ENCODE peak calls at places on chromosome 5, in five cellular contexts. One of them, this sample, is unnamed.
A peak's percentile ranks its signal among the peaks of the same experiment; 100 is the strongest.

GRCh38 chr5:78601622-78602314 is 46.8 kb downstream of the LHFPL2 start:
- DNase-seq in foreskin fibroblast: no peak
- DNase-seq in pons: no peak
- DNase-seq in activated T-cell treated with anti-CD3 and anti-CD28 coated beads for 1 hour: no peak
- DNase-seq in GM23248: peak; percentile 40
- DNase-seq in this sample: no peak

GRCh38 chr5:34053133-34053532 is 10.1 kb upstream of the C1QTNF3 start:
- DNase-seq in foreskin fibroblast: peak; percentile 78
- DNase-seq in pons: no peak
- DNase-seq in activated T-cell treated with anti-CD3 and anti-CD28 coated beads for 1 hour: no peak
- DNase-seq in GM23248: peak; percentile 96
- DNase-seq in this sample: no peak

GRCh38 chr5:82092-82491 is 9.9 kb upstream of the PLEKHG4B start:
- DNase-seq in foreskin fibroblast: no peak
- DNase-seq in pons: no peak
- DNase-seq in activated T-cell treated with anti-CD3 and anti-CD28 coated beads for 1 hour: no peak
- DNase-seq in GM23248: no peak
- DNase-seq in this sample: no peak

GRCh38 chr5:78500028-78500427 is 139.6 kb downstream of the SCAMP1 start:
- DNase-seq in foreskin fibroblast: peak; percentile 52
- DNase-seq in pons: no peak
- DNase-seq in activated T-cell treated with anti-CD3 and anti-CD28 coated beads for 1 hour: no peak
- DNase-seq in GM23248: peak; percentile 32
- DNase-seq in this sample: no peak

GRCh38 chr5:151383011-151383410 is 35.7 kb upstream of the SLC36A2 start:
- DNase-seq in foreskin fibroblast: no peak
- DNase-seq in pons: no peak
- DNase-seq in activated T-cell treated with anti-CD3 and anti-CD28 coated beads for 1 hour: no peak
- DNase-seq in GM23248: no peak
- DNase-seq in this sample: no peak

GRCh38 chr5:156991714-156992113 is 28.7 kb upstream of the TIMD4 start:
- DNase-seq in foreskin fibroblast: no peak
- DNase-seq in pons: peak; percentile 6
- DNase-seq in activated T-cell treated with anti-CD3 and anti-CD28 coated beads for 1 hour: peak; percentile 0
- DNase-seq in GM23248: no peak
- DNase-seq in this sample: no peak

GRCh38 chr5:113017891-113018635 is 41.5 kb downstream of the DCP2 start:
- DNase-seq in foreskin fibroblast: no peak
- DNase-seq in pons: no peak
- DNase-seq in activated T-cell treated with anti-CD3 and anti-CD28 coated beads for 1 hour: no peak
- DNase-seq in GM23248: no peak
- DNase-seq in this sample: no peak

GRCh38 chr5:176653401-176653800 is 6.1 kb downstream of the TSPAN17 start:
- DNase-seq in foreskin fibroblast: peak; percentile 55
- DNase-seq in pons: no peak
- DNase-seq in activated T-cell treated with anti-CD3 and anti-CD28 coated beads for 1 hour: no peak
- DNase-seq in GM23248: peak; percentile 73
- DNase-seq in this sample: no peak

GRCh38 chr5:5165541-5166002 is 25.4 kb downstream of the ADAMTS16 start:
- DNase-seq in foreskin fibroblast: no peak
- DNase-seq in pons: no peak
- DNase-seq in activated T-cell treated with anti-CD3 and anti-CD28 coated beads for 1 hour: no peak
- DNase-seq in GM23248: peak; percentile 82
- DNase-seq in this sample: no peak

GRCh38 chr5:38672059-38672791 is 115.8 kb upstream of the LIFR start:
- DNase-seq in foreskin fibroblast: peak; percentile 12
- DNase-seq in pons: no peak
- DNase-seq in activated T-cell treated with anti-CD3 and anti-CD28 coated beads for 1 hour: no peak
- DNase-seq in GM23248: peak; percentile 21
- DNase-seq in this sample: no peak

GRCh38 chr5:33260098-33260497 is 180.7 kb upstream of the TARS1 start:
- DNase-seq in foreskin fibroblast: no peak
- DNase-seq in pons: no peak
- DNase-seq in activated T-cell treated with anti-CD3 and anti-CD28 coated beads for 1 hour: no peak
- DNase-seq in GM23248: peak; percentile 70
- DNase-seq in this sample: no peak

GRCh38 chr5:139004374-139005307 is 129.5 kb upstream of the LRRTM2 start:
- DNase-seq in foreskin fibroblast: no peak
- DNase-seq in pons: no peak
- DNase-seq in activated T-cell treated with anti-CD3 and anti-CD28 coated beads for 1 hour: no peak
- DNase-seq in GM23248: no peak
- DNase-seq in this sample: no peak

GRCh38 chr5:66828046-66828550 is 231.9 kb downstream of the MAST4 start:
- DNase-seq in foreskin fibroblast: no peak
- DNase-seq in pons: no peak
- DNase-seq in activated T-cell treated with anti-CD3 and anti-CD28 coated beads for 1 hour: no peak
- DNase-seq in GM23248: no peak
- DNase-seq in this sample: no peak

GRCh38 chr5:151178372-151178771 is 20.8 kb upstream of the ANXA6 start:
- DNase-seq in foreskin fibroblast: no peak
- DNase-seq in pons: no peak
- DNase-seq in activated T-cell treated with anti-CD3 and anti-CD28 coated beads for 1 hour: no peak
- DNase-seq in GM23248: no peak
- DNase-seq in this sample: no peak

GRCh38 chr5:91438871-91439270 is 55.8 kb upstream of the ARRDC3 start:
- DNase-seq in foreskin fibroblast: no peak
- DNase-seq in pons: no peak
- DNase-seq in activated T-cell treated with anti-CD3 and anti-CD28 coated beads for 1 hour: no peak
- DNase-seq in GM23248: no peak
- DNase-seq in this sample: peak; percentile 35

GRCh38 chr5:73346878-73347408 is 101.6 kb downstream of the FOXD1 start:
- DNase-seq in foreskin fibroblast: no peak
- DNase-seq in pons: no peak
- DNase-seq in activated T-cell treated with anti-CD3 and anti-CD28 coated beads for 1 hour: no peak
- DNase-seq in GM23248: no peak
- DNase-seq in this sample: no peak

GRCh38 chr5:32642276-32643002 is 57.1 kb downstream of the SUB1 start:
- DNase-seq in foreskin fibroblast: no peak
- DNase-seq in pons: no peak
- DNase-seq in activated T-cell treated with anti-CD3 and anti-CD28 coated beads for 1 hour: no peak
- DNase-seq in GM23248: peak; percentile 42
- DNase-seq in this sample: no peak

GRCh38 chr5:122183098-122183794 is 53.9 kb downstream of the ZNF474 start:
- DNase-seq in foreskin fibroblast: no peak
- DNase-seq in pons: peak; percentile 92
- DNase-seq in activated T-cell treated with anti-CD3 and anti-CD28 coated beads for 1 hour: no peak
- DNase-seq in GM23248: peak; percentile 92
- DNase-seq in this sample: peak; percentile 90

GRCh38 chr5:142685418-142686209 is at the start of gene FGF1:
- DNase-seq in foreskin fibroblast: peak; percentile 28
- DNase-seq in pons: peak; percentile 75
- DNase-seq in activated T-cell treated with anti-CD3 and anti-CD28 coated beads for 1 hour: no peak
- DNase-seq in GM23248: no peak
- DNase-seq in this sample: no peak

GRCh38 chr5:159097461-159098284 is 2.0 kb downstream of the EBF1 start:
- DNase-seq in foreskin fibroblast: peak; percentile 44
- DNase-seq in pons: no peak
- DNase-seq in activated T-cell treated with anti-CD3 and anti-CD28 coated beads for 1 hour: no peak
- DNase-seq in GM23248: peak; percentile 75
- DNase-seq in this sample: no peak

GRCh38 chr5:90557391-90557790 is 1.2 kb upstream of the ADGRV1 start:
- DNase-seq in foreskin fibroblast: no peak
- DNase-seq in pons: no peak
- DNase-seq in activated T-cell treated with anti-CD3 and anti-CD28 coated beads for 1 hour: no peak
- DNase-seq in GM23248: no peak
- DNase-seq in this sample: no peak

GRCh38 chr5:125595095-125595494 is 828.1 kb upstream of the GRAMD2B start:
- DNase-seq in foreskin fibroblast: peak; percentile 74
- DNase-seq in pons: peak; percentile 70
- DNase-seq in activated T-cell treated with anti-CD3 and anti-CD28 coated beads for 1 hour: no peak
- DNase-seq in GM23248: peak; percentile 18
- DNase-seq in this sample: peak; percentile 48

GRCh38 chr5:140561753-140562523 is 2.5 kb downstream of the APBB3 start:
- DNase-seq in foreskin fibroblast: no peak
- DNase-seq in pons: no peak
- DNase-seq in activated T-cell treated with anti-CD3 and anti-CD28 coated beads for 1 hour: no peak
- DNase-seq in GM23248: no peak
- DNase-seq in this sample: no peak

GRCh38 chr5:17178316-17178715 is 39.1 kb upstream of the BASP1 start:
- DNase-seq in foreskin fibroblast: no peak
- DNase-seq in pons: no peak
- DNase-seq in activated T-cell treated with anti-CD3 and anti-CD28 coated beads for 1 hour: no peak
- DNase-seq in GM23248: no peak
- DNase-seq in this sample: no peak

GRCh38 chr5:151071021-151071420 is 9.8 kb downstream of the TNIP1 start:
- DNase-seq in foreskin fibroblast: no peak
- DNase-seq in pons: no peak
- DNase-seq in activated T-cell treated with anti-CD3 and anti-CD28 coated beads for 1 hour: no peak
- DNase-seq in GM23248: no peak
- DNase-seq in this sample: no peak

GRCh38 chr5:87541033-87541432 is 128.3 kb upstream of the CCNH start:
- DNase-seq in foreskin fibroblast: no peak
- DNase-seq in pons: peak; percentile 95
- DNase-seq in activated T-cell treated with anti-CD3 and anti-CD28 coated beads for 1 hour: no peak
- DNase-seq in GM23248: peak; percentile 76
- DNase-seq in this sample: peak; percentile 36

GRCh38 chr5:110099562-110099961 is 409.8 kb downstream of the MAN2A1 start:
- DNase-seq in foreskin fibroblast: no peak
- DNase-seq in pons: no peak
- DNase-seq in activated T-cell treated with anti-CD3 and anti-CD28 coated beads for 1 hour: no peak
- DNase-seq in GM23248: no peak
- DNase-seq in this sample: no peak

GRCh38 chr5:77893225-77893860 is 117.2 kb upstream of the TBCA start:
- DNase-seq in foreskin fibroblast: peak; percentile 96
- DNase-seq in pons: peak; percentile 70
- DNase-seq in activated T-cell treated with anti-CD3 and anti-CD28 coated beads for 1 hour: no peak
- DNase-seq in GM23248: peak; percentile 97
- DNase-seq in this sample: no peak

This sample was measured in transverse colon.